ENCODE peak calls at places on chromosome 14, in seven cellular contexts. C is IMR-90, V is mesendoderm, S is H9, L is H1, B is trophoblast cell, P is mesenchymal stem cell. I is an unnamed sample.

GRCh38 chr14:54902521-54903420 is at the start of gene GCH1:
- DNase-seq in C (peak; percentile 16), V (peak; percentile 88), S (peak; percentile 86), L (peak; percentile 25), B (peak; percentile 86), P (peak; percentile 79), I (peak; percentile 72)

GRCh38 chr14:59268011-59268410 is 79.5 kb downstream of the DAAM1 start:
- DNase-seq in C (no peak), V (no peak), S (no peak), L (no peak), B (no peak), P (no peak), I (no peak)

GRCh38 chr14:83085141-83085540 is 1551.5 kb upstream of the SEL1L start:
- DNase-seq in C (peak; percentile 13), V (no peak), S (no peak), L (no peak), B (no peak), P (no peak), I (no peak)

GRCh38 chr14:30443368-30444007 is 115.5 kb upstream of the G2E3 start:
- DNase-seq in C (peak; percentile 46), V (peak; percentile 58), S (no peak), L (no peak), B (peak; percentile 65), P (peak; percentile 23), I (peak; percentile 45)

GRCh38 chr14:46250113-46250703 is 401.4 kb downstream of the RPL10L start:
- DNase-seq in C (no peak), V (peak; percentile 43), S (no peak), L (no peak), B (peak; percentile 41), P (peak; percentile 54), I (no peak)

GRCh38 chr14:51367600-51367931 is 127.5 kb downstream of the TMX1 start:
- DNase-seq in C (peak; percentile 83), V (no peak), S (no peak), L (no peak), B (peak; percentile 9), P (no peak), I (no peak)

GRCh38 chr14:53062856-53063255 is 90.3 kb downstream of the DDHD1 start:
- DNase-seq in C (peak; percentile 70), V (no peak), S (no peak), L (no peak), B (no peak), P (no peak), I (no peak)

GRCh38 chr14:23550131-23550826 is 1.3 kb downstream of the ZFHX2 start:
- DNase-seq in C (no peak), V (peak; percentile 59), S (no peak), L (no peak), B (no peak), P (no peak), I (no peak)

GRCh38 chr14:75125617-75126016 is 1.2 kb downstream of the NEK9 start:
- DNase-seq in C (peak; percentile 85), V (no peak), S (no peak), L (no peak), B (peak; percentile 21), P (peak; percentile 82), I (no peak)

GRCh38 chr14:96002511-96002884 is 36.7 kb upstream of the C14orf132 start:
- DNase-seq in C (no peak), V (no peak), S (no peak), L (no peak), B (no peak), P (no peak), I (no peak)

GRCh38 chr14:102407258-102407657 is 44.5 kb downstream of the TECPR2 start:
- DNase-seq in C (no peak), V (no peak), S (no peak), L (no peak), B (no peak), P (no peak), I (no peak)

GRCh38 chr14:68675233-68675577 is 117.7 kb downstream of the ZFP36L1 start:
- DNase-seq in C (peak; percentile 28), V (no peak), S (no peak), L (no peak), B (no peak), P (no peak), I (no peak)

GRCh38 chr14:32693114-32693513 is 245.6 kb upstream of the NPAS3 start:
- DNase-seq in C (peak; percentile 35), V (peak; percentile 14), S (peak; percentile 29), L (no peak), B (no peak), P (peak; percentile 57), I (no peak)

GRCh38 chr14:56587701-56588100 is 8.1 kb downstream of the TMEM260 start:
- DNase-seq in C (no peak), V (no peak), S (no peak), L (no peak), B (no peak), P (no peak), I (no peak)

GRCh38 chr14:77248666-77249065 is 22.3 kb downstream of the NGB start:
- DNase-seq in C (peak; percentile 16), V (no peak), S (no peak), L (no peak), B (no peak), P (no peak), I (no peak)

GRCh38 chr14:72892103-72892878 is 1.6 kb downstream of the DPF3 start:
- DNase-seq in C (peak; percentile 43), V (peak; percentile 45), S (peak; percentile 43), L (no peak), B (peak; percentile 31), P (peak; percentile 48), I (no peak)

GRCh38 chr14:94119071-94119470 is 8.5 kb downstream of the IFI27 start:
- DNase-seq in C (no peak), V (no peak), S (no peak), L (no peak), B (no peak), P (no peak), I (no peak)

GRCh38 chr14:32662234-32662633 is 276.4 kb upstream of the NPAS3 start:
- DNase-seq in C (no peak), V (no peak), S (no peak), L (no peak), B (peak; percentile 21), P (peak; percentile 33), I (no peak)

GRCh38 chr14:60637138-60637489 is 12.2 kb downstream of the SIX1 start:
- DNase-seq in C (no peak), V (no peak), S (no peak), L (no peak), B (no peak), P (no peak), I (no peak)

GRCh38 chr14:29215853-29216252 is 449.3 kb downstream of the FOXG1 start:
- DNase-seq in C (no peak), V (no peak), S (no peak), L (no peak), B (no peak), P (no peak), I (no peak)

GRCh38 chr14:38107216-38107631 is 100.5 kb upstream of the SSTR1 start:
- DNase-seq in C (peak; percentile 20), V (no peak), S (no peak), L (no peak), B (no peak), P (no peak), I (no peak)

GRCh38 chr14:95408731-95409471 is 89.2 kb upstream of the CLMN start:
- DNase-seq in C (no peak), V (no peak), S (no peak), L (no peak), B (no peak), P (no peak), I (no peak)

GRCh38 chr14:44912041-44912869 is 49.5 kb downstream of the KLHL28 start:
- DNase-seq in C (no peak), V (no peak), S (no peak), L (no peak), B (no peak), P (no peak), I (no peak)

GRCh38 chr14:85247071-85247470 is 282.9 kb upstream of the FLRT2 start:
- DNase-seq in C (no peak), V (no peak), S (no peak), L (no peak), B (no peak), P (peak; percentile 6), I (no peak)

GRCh38 chr14:22614240-22614799 is 16.2 kb downstream of the ABHD4 start:
- DNase-seq in C (peak; percentile 98), V (peak; percentile 88), S (no peak), L (no peak), B (peak; percentile 83), P (peak; percentile 98), I (no peak)

GRCh38 chr14:21098892-21099595 is 589 bp upstream of the ZNF219 start:
- DNase-seq in C (no peak), V (no peak), S (no peak), L (no peak), B (no peak), P (no peak), I (no peak)
- H3K4me1 ChIP-seq in C (peaks cover 2% of the 10 kb centered on the region), V (peaks cover 15% of the 10 kb centered on the region), S (peaks cover 22% of the 10 kb centered on the region), L (peaks cover 10% of the 10 kb centered on the region), B (peaks cover 27% of the 10 kb centered on the region), P (peaks cover 24% of the 10 kb centered on the region), I (peaks cover 47% of the 10 kb centered on the region)

DNA sequence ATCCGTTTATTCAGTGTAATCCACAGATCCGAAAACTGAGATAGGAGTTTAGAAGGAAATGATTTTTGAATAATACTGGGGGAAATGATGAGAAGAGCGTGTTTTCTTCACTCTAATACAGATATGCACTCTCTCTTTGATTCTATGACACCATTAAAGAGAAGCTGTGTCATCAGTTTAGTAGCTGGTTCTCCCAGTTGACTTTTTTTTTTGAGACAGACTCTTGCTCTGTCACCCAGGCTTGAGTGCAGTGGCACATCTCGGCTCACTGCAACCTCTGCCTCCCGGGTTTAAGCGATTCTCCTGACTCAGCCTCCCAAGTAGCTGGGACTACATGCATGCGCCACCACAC is 48.4 kb upstream of the EML1 start:
- DNase-seq in C (no peak), V (no peak), S (no peak), L (no peak), B (no peak), P (peak; percentile 30), I (no peak)
- H2AK5ac ChIP-seq in C (no peak overlapping the region), V (no peak overlapping the region), S (no peak overlapping the region), L (no peak overlapping the region), B (no peak overlapping the region), P (no peak overlapping the region), I (no peak overlapping the region)

GRCh38 chr14:92323031-92323915 is at the start of gene SLC24A4:
- DNase-seq in C (no peak), V (peak; percentile 31), S (peak; percentile 60), L (no peak), B (peak; percentile 20), P (peak; percentile 4), I (peak; percentile 37)
- H2BK120ac ChIP-seq in C (no peak within 1 kb of the TSS), V (no peak within 1 kb of the TSS), S (no peak within 1 kb of the TSS), L (no peak within 1 kb of the TSS), B (no peak within 1 kb of the TSS), P (no peak within 1 kb of the TSS), I (no peak within 1 kb of the TSS)

GRCh38 chr14:35304812-35305462 is 12.8 kb downstream of the PSMA6 start:
- DNase-seq in C (no peak), V (no peak), S (no peak), L (no peak), B (no peak), P (no peak), I (no peak)
- H3K4me1 ChIP-seq in C (peaks cover 5% of the 10 kb centered on the region), V (no peaks in the 10 kb centered on the region), S (no peaks in the 10 kb centered on the region), L (no peaks in the 10 kb centered on the region), B (no peaks in the 10 kb centered on the region), P (no peaks in the 10 kb centered on the region), I (no peaks in the 10 kb centered on the region)

GRCh38 chr14:57739543-57739942 is 126.3 kb downstream of the SLC35F4 start:
- DNase-seq in C (no peak), V (no peak), S (no peak), L (no peak), B (no peak), P (no peak), I (no peak)
- H2AK5ac ChIP-seq in C (no peak overlapping the region), V (no peak overlapping the region), S (no peak overlapping the region), L (no peak overlapping the region), B (no peak overlapping the region), P (no peak overlapping the region), I (no peak overlapping the region)

GRCh38 chr14:97780804-97781203 is 983.6 kb downstream of the VRK1 start:
- DNase-seq in C (no peak), V (no peak), S (no peak), L (no peak), B (no peak), P (no peak), I (no peak)
- H2BK120ac ChIP-seq in C (no peak overlapping the region), V (no peak overlapping the region), S (no peak overlapping the region), L (no peak overlapping the region), B (no peak overlapping the region), P (no peak overlapping the region), I (no peak overlapping the region)

I was measured in neuronal stem cell.